ENCODE peak calls at places on chromosomes 6 and 20, in seven cellular contexts. Q is brain microvascular endothelial cell; L is CD4-positive, alpha-beta T cell; X is breast epithelium; H is hepatocyte; Y is A549; N is left lung. C is an unnamed sample.

GRCh38 chr20:6705106-6705766 is 62.2 kb upstream of the BMP2 start:
- DNase-seq in Q (peak), L (no peak), X (no peak), H (no peak), Y (no peak), N (no peak), C (no peak)

GRCh38 chr6:34226731-34227586 is 9.7 kb upstream of the HMGA1 start:
- DNase-seq in Q (no peak), L (no peak), X (no peak), H (no peak), Y (no peak), N (no peak), C (no peak)

GRCh38 chr20:911882-912600 is 4.1 kb downstream of the ANGPT4 start:
- DNase-seq in Q (no peak), L (peak), X (no peak), H (no peak), Y (no peak), N (no peak), C (no peak)

GRCh38 chr20:22456109-22456508 is 128.3 kb downstream of the FOXA2 start:
- DNase-seq in Q (no peak), L (no peak), X (no peak), H (no peak), Y (no peak), N (no peak), C (no peak)

GRCh38 chr6:148064406-148065134 is 278.1 kb upstream of the SASH1 start:
- DNase-seq in Q (peak), L (no peak), X (no peak), H (peak), Y (no peak), N (peak), C (peak)

GRCh38 chr6:157762636-157763035 is 60.4 kb upstream of the SNX9 start:
- DNase-seq in Q (no peak), L (no peak), X (no peak), H (no peak), Y (peak), N (no peak), C (no peak)

GRCh38 chr20:33992145-33992922 is 1.4 kb upstream of the RALY start:
- DNase-seq in Q (no peak), L (no peak), X (no peak), H (no peak), Y (no peak), N (no peak), C (no peak)

GRCh38 chr6:159729598-159729997 is 2.3 kb downstream of the WTAP start:
- DNase-seq in Q (no peak), L (no peak), X (no peak), H (peak), Y (no peak), N (no peak), C (peak)

GRCh38 chr20:60060593-60060992 is 102.4 kb downstream of the CDH26 start:
- DNase-seq in Q (no peak), L (no peak), X (no peak), H (peak), Y (no peak), N (no peak), C (peak)

GRCh38 chr6:35780719-35781118 is at the start of gene CLPSL1:
- DNase-seq in Q (no peak), L (no peak), X (peak), H (no peak), Y (no peak), N (no peak), C (no peak)

GRCh38 chr6:106163966-106164877 is 78.1 kb downstream of the PRDM1 start:
- DNase-seq in Q (peak), L (no peak), X (no peak), H (peak), Y (no peak), N (no peak), C (peak)

GRCh38 chr6:88814909-88815308 is 148.5 kb downstream of the RNGTT start:
- DNase-seq in Q (no peak), L (no peak), X (no peak), H (peak), Y (peak), N (no peak), C (peak)

GRCh38 chr20:37524221-37524700 is 3.2 kb downstream of the NNAT start:
- DNase-seq in Q (no peak), L (no peak), X (no peak), H (peak), Y (no peak), N (no peak), C (no peak)

GRCh38 chr6:27753668-27754407 is 158.4 kb downstream of the OR2B2 start:
- DNase-seq in Q (peak), L (peak), X (no peak), H (peak), Y (peak), N (peak), C (peak)

GRCh38 chr20:9255171-9255570 is 186.3 kb downstream of the PLCB4 start:
- DNase-seq in Q (no peak), L (no peak), X (no peak), H (no peak), Y (no peak), N (no peak), C (no peak)

GRCh38 chr6:166313255-166314070 is 5.3 kb upstream of the PRR18 start:
- DNase-seq in Q (no peak), L (peak), X (no peak), H (peak), Y (peak), N (peak), C (peak)

GRCh38 chr20:48703511-48704219 is 124.1 kb downstream of the PREX1 start:
- DNase-seq in Q (no peak), L (no peak), X (no peak), H (no peak), Y (no peak), N (no peak), C (no peak)

GRCh38 chr6:108902389-108902792 is 54.2 kb downstream of the ARMC2 start:
- DNase-seq in Q (no peak), L (no peak), X (no peak), H (no peak), Y (no peak), N (no peak), C (no peak)

GRCh38 chr20:12061471-12061870 is 143.8 kb downstream of the BTBD3 start:
- DNase-seq in Q (no peak), L (no peak), X (no peak), H (no peak), Y (no peak), N (no peak), C (peak)

GRCh38 chr20:12056836-12057235 is 139.1 kb downstream of the BTBD3 start:
- DNase-seq in Q (peak), L (no peak), X (no peak), H (peak), Y (no peak), N (no peak), C (no peak)

GRCh38 chr20:12058201-12058600 is 140.5 kb downstream of the BTBD3 start:
- DNase-seq in Q (no peak), L (no peak), X (no peak), H (no peak), Y (no peak), N (no peak), C (no peak)

GRCh38 chr20:12054556-12054955 is 136.9 kb downstream of the BTBD3 start:
- DNase-seq in Q (no peak), L (no peak), X (no peak), H (no peak), Y (no peak), N (no peak), C (no peak)

GRCh38 chr20:12057778-12058177 is 140.1 kb downstream of the BTBD3 start:
- DNase-seq in Q (no peak), L (no peak), X (no peak), H (no peak), Y (no peak), N (no peak), C (no peak)
- TF ChIP-seq CTCF in Q (no peak), L (no peak), X (no peak), H (no peak), Y (no peak), N (no peak), C (no peak)

GRCh38 chr6:20008081-20008480 is 170.9 kb downstream of the ID4 start:
- DNase-seq in Q (no peak), L (no peak), X (no peak), H (no peak), Y (no peak), N (no peak), C (no peak)

GRCh38 chr6:20001286-20001685 is 164.1 kb downstream of the ID4 start:
- DNase-seq in Q (no peak), L (no peak), X (no peak), H (no peak), Y (no peak), N (no peak), C (peak)

GRCh38 chr6:20006039-20006438 is 168.9 kb downstream of the ID4 start:
- DNase-seq in Q (no peak), L (no peak), X (no peak), H (no peak), Y (no peak), N (no peak), C (no peak)
- TF ChIP-seq CTCF in Q (no peak), L (no peak), X (no peak), H (no peak), Y (no peak), N (no peak), C (no peak)

GRCh38 chr6:126175251-126175650 is 164.7 kb upstream of the CENPW start:
- DNase-seq in Q (no peak), L (no peak), X (no peak), H (no peak), Y (no peak), N (no peak), C (no peak)

GRCh38 chr6:126180585-126180984 is 159.3 kb upstream of the CENPW start:
- DNase-seq in Q (peak), L (no peak), X (no peak), H (no peak), Y (peak), N (no peak), C (peak)

GRCh38 chr6:126174697-126175096 is 165.2 kb upstream of the CENPW start:
- DNase-seq in Q (no peak), L (no peak), X (no peak), H (no peak), Y (no peak), N (no peak), C (no peak)

GRCh38 chr6:126172151-126172550 is 167.8 kb upstream of the CENPW start:
- DNase-seq in Q (no peak), L (no peak), X (no peak), H (no peak), Y (no peak), N (no peak), C (no peak)

DNA sequence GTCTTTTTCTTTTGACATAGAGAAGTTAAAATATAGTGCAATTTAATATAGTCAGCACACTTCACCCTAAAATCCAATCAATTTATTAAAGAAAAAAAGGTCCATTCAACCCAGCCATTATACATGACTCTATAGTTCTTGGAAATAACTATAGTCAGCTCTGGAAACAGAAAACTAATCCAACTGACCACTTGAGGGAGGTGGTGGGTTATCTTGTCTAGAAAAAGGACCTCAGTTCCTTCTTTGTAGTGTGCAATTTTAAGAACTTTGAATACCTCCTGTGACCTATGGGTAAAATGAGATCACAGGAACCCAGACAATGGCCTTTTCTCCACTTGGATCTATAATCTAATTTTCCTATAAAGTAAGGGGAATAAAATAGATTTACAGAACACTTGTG is 163.6 kb upstream of the CENPW start:
- DNase-seq in Q (peak), L (no peak), X (no peak), H (no peak), Y (peak), N (no peak), C (peak)
- TF ChIP-seq CTCF in Q (peak), L (no peak), X (no peak), H (peak), Y (peak), N (peak), C (peak)

GRCh38 chr6:79838851-79839250 is 108.5 kb downstream of the ELOVL4 start:
- DNase-seq in Q (no peak), L (no peak), X (no peak), H (no peak), Y (no peak), N (no peak), C (no peak)

GRCh38 chr6:79842382-79843040 is 104.8 kb downstream of the ELOVL4 start:
- DNase-seq in Q (no peak), L (no peak), X (no peak), H (no peak), Y (no peak), N (no peak), C (no peak)

DNA sequence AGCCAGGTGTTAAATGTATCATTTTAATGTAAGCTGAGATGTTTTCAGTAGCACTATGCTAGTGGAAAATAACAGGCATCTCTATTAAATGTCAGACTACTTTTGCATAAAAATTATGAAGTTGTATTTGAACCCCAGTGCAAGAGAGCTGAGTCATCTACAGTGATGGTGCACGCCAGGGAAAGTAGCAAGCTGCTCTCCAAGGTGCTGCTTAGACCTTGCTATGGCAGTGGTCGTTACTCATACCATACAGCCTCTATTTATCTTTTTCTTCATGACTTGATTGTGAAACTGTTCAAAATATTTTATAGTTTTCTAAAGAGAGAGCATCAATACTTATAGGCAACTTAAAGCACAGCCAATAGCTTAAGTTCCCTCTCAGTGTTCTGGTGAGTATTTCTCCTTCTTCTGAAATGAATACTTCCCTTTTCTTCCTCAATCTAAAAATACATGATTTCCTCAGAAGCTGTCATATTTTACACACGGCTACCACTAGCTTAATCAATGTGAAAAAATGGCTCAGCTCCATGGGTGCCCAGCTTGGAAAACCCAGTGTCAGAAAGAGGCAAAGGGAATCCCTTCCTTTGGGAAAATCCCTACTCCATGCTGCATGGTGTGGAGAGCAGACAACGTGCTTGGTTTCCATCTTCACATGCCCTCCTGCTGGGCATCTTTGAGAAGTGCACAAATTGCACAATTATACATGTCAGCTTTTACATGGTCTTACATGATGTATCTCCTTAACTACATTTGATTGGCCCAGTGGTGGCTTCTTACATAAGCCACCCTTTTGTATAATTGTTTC is 105.6 kb downstream of the ELOVL4 start:
- DNase-seq in Q (peak), L (no peak), X (no peak), H (no peak), Y (no peak), N (no peak), C (peak)
- TF ChIP-seq CTCF in Q (no peak), L (no peak), X (no peak), H (no peak), Y (no peak), N (no peak), C (no peak)

GRCh38 chr20:38630727-38631126 is 29.1 kb downstream of the ARHGAP40 start:
- DNase-seq in Q (no peak), L (no peak), X (no peak), H (no peak), Y (no peak), N (no peak), C (no peak)

GRCh38 chr20:38626921-38627659 is 25.5 kb downstream of the ARHGAP40 start:
- DNase-seq in Q (no peak), L (no peak), X (no peak), H (no peak), Y (no peak), N (no peak), C (no peak)

GRCh38 chr20:38631155-38632022 is 29.8 kb downstream of the ARHGAP40 start:
- DNase-seq in Q (peak), L (no peak), X (no peak), H (no peak), Y (no peak), N (no peak), C (no peak)

GRCh38 chr20:38628580-38629470 is 27.2 kb downstream of the ARHGAP40 start:
- DNase-seq in Q (no peak), L (no peak), X (no peak), H (no peak), Y (no peak), N (no peak), C (no peak)

GRCh38 chr20:38629979-38630378 is 28.4 kb downstream of the ARHGAP40 start:
- DNase-seq in Q (no peak), L (no peak), X (no peak), H (no peak), Y (no peak), N (no peak), C (no peak)
- TF ChIP-seq CTCF in Q (no peak), L (no peak), X (no peak), H (no peak), Y (no peak), N (no peak), C (no peak)

GRCh38 chr6:121934461-121934860 is 465.0 kb upstream of the HSF2 start:
- DNase-seq in Q (no peak), L (no peak), X (no peak), H (no peak), Y (no peak), N (no peak), C (no peak)
- TF ChIP-seq CTCF in Q (no peak), L (no peak), X (no peak), H (no peak), Y (no peak), N (no peak), C (no peak)